ENCODE peak calls at places on chromosomes 5 and 9, in four cellular contexts. Y, P, N and S are unnamed samples.

GRCh38 chr5:75239681-75240080 is 3.0 kb upstream of the ANKRD31 start:
- DNase-seq in Y (peak; percentile 51), P (no peak), N (no peak), S (peak; percentile 33)

GRCh38 chr5:178247481-178248456 is 15.2 kb upstream of the PHYKPL start:
- DNase-seq in Y (no peak), P (no peak), N (no peak), S (no peak)

GRCh38 chr9:124449381-124450151 is 685 bp upstream of the ADGRD2 start:
- DNase-seq in Y (no peak), P (peak; percentile 2), N (no peak), S (no peak)

GRCh38 chr5:142915840-142916424 is 145.8 kb downstream of the ARHGAP26 start:
- DNase-seq in Y (no peak), P (peak; percentile 41), N (no peak), S (peak; percentile 66)

GRCh38 chr5:164256351-164256750 is 750.9 kb downstream of the MAT2B start:
- DNase-seq in Y (no peak), P (peak; percentile 72), N (peak; percentile 6), S (no peak)

GRCh38 chr9:100063185-100063584 is 35.6 kb downstream of the ERP44 start:
- DNase-seq in Y (no peak), P (no peak), N (peak; percentile 16), S (no peak)

GRCh38 chr5:54969856-54970828 is 15.3 kb downstream of the ESM1 start:
- DNase-seq in Y (no peak), P (no peak), N (no peak), S (no peak)

GRCh38 chr9:127539982-127540663 is 72.0 kb upstream of the STXBP1 start:
- DNase-seq in Y (no peak), P (no peak), N (no peak), S (no peak)

GRCh38 chr5:157345067-157345466 is 79.1 kb downstream of the CYFIP2 start:
- DNase-seq in Y (no peak), P (no peak), N (no peak), S (no peak)

GRCh38 chr5:144187699-144188294 is 17.1 kb downstream of the KCTD16 start:
- DNase-seq in Y (no peak), P (peak; percentile 97), N (peak; percentile 95), S (peak; percentile 63)

GRCh38 chr9:111992523-111992922 is 95.9 kb downstream of the UGCG start:
- DNase-seq in Y (peak; percentile 61), P (peak; percentile 83), N (peak; percentile 52), S (peak; percentile 21)

GRCh38 chr5:133888625-133888991 is 79.8 kb downstream of the C5orf15 start:
- DNase-seq in Y (no peak), P (no peak), N (no peak), S (no peak)

GRCh38 chr5:31824886-31825774 is 186.2 kb downstream of the PDZD2 start:
- DNase-seq in Y (peak; percentile 61), P (peak; percentile 84), N (peak; percentile 79), S (peak; percentile 59)

GRCh38 chr9:13145340-13145739 is 134.2 kb downstream of the MPDZ start:
- DNase-seq in Y (no peak), P (no peak), N (no peak), S (no peak)

GRCh38 chr5:6704361-6704851 is 8.8 kb upstream of the TENT4A start:
- DNase-seq in Y (no peak), P (peak; percentile 91), N (peak; percentile 84), S (no peak)

GRCh38 chr9:113705938-113706519 is 170.1 kb upstream of the ZNF618 start:
- DNase-seq in Y (no peak), P (no peak), N (no peak), S (no peak)

GRCh38 chr9:137325124-137325523 is 23.1 kb upstream of the NRARP start:
- DNase-seq in Y (no peak), P (no peak), N (no peak), S (no peak)

GRCh38 chr9:1536522-1537170 is 478.5 kb upstream of the SMARCA2 start:
- DNase-seq in Y (no peak), P (no peak), N (no peak), S (no peak)

GRCh38 chr9:1531411-1531903 is 481.3 kb downstream of the DMRT2 start:
- DNase-seq in Y (no peak), P (no peak), N (no peak), S (no peak)

GRCh38 chr9:1530681-1531080 is 480.5 kb downstream of the DMRT2 start:
- DNase-seq in Y (no peak), P (no peak), N (no peak), S (no peak)

GRCh38 chr9:1535051-1535450 is 480.1 kb upstream of the SMARCA2 start:
- DNase-seq in Y (no peak), P (no peak), N (no peak), S (no peak)

GRCh38 chr9:1535599-1535998 is 479.5 kb upstream of the SMARCA2 start:
- DNase-seq in Y (no peak), P (no peak), N (no peak), S (no peak)
- TF ChIP-seq CTCF in Y (no peak), P (no peak), N (no peak), S (no peak)

DNA sequence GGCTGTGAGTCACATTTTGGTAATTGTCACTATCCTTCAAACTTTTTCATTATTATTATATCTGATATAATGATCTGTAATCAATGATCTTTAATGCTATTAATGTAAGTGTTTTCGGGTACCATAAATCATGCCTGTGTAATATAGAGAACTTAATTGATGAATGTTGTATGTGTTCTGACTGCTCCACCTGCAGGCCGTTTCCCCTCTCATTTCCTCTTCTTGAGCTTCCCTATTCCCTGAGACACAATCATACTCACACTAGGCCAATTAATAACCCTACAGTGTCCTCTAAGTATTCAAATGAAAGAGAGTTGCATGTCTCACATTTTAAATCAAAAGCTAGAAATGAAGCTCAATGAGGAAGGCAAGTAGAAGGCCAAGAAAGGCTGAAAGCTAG is 420.9 kb upstream of the SGCD start:
- DNase-seq in Y (no peak), P (no peak), N (no peak), S (no peak)
- TF ChIP-seq CTCF in Y (no peak), P (no peak), N (no peak), S (no peak)

DNA sequence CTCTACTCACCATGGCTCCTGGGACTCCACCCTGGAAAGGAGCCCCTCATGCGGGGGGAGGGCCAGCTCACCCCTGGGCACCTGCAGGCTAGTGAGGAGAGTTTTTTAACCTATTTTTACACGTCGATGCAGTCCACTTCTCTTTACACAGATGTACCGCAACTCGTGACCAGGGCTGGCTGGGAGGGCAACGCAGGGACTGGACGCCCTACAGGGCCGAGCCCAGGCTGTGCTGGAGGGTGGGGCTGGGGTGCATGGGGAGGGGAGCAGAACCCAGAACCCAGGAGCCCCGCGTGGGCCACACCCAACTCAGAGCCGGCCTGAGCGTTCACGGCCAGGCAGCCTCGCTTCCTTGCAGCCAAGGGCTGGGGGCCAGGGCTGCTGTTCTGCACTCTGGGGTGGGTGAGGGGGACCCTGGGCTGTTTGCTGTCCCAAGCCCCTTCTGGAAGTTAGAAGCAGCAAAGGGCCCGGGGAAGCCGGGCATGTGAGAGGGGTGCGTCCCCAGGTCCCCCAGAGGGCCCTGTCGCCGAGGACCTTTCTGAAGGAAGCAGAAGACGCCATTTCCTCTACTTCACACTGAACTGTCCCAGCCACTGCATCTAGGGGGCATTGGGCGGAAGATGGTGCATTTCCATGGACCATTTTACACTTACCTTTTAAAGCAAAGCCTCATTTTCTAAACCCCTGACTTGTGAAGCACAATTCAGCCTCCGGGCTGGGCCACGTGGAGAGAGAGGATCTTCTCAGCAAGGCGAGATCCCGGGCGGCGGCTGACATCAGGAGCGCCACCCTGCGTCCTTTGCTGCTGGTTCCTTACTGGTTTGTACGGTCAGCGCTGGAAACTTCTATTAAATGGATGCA is 90.5 kb downstream of the KCNT1 start:
- DNase-seq in Y (no peak), P (no peak), N (no peak), S (no peak)
- TF ChIP-seq CTCF in Y (no peak), P (no peak), N (no peak), S (no peak)

GRCh38 chr9:98259791-98260190 is 4.3 kb upstream of the TBC1D2 start:
- DNase-seq in Y (no peak), P (no peak), N (no peak), S (no peak)
- TF ChIP-seq CTCF in Y (peak; percentile 6), P (no peak), N (no peak), S (no peak)

GRCh38 chr5:138465288-138466057 is at the start of gene EGR1:
- DNase-seq in Y (peak; percentile 85), P (peak; percentile 97), N (peak; percentile 96), S (peak; percentile 96)

GRCh38 chr5:138461343-138462125 is 3.7 kb upstream of the EGR1 start:
- DNase-seq in Y (no peak), P (peak; percentile 88), N (peak; percentile 88), S (no peak)

GRCh38 chr5:138464388-138465287 is 641 bp upstream of the EGR1 start:
- DNase-seq in Y (peak; percentile 98), P (peak; percentile 99), N (peak; percentile 100), S (peak; percentile 99)

GRCh38 chr5:138464018-138464387 is 1.3 kb upstream of the EGR1 start:
- DNase-seq in Y (peak; percentile 81), P (peak; percentile 97), N (peak; percentile 99), S (peak; percentile 99)

DNA sequence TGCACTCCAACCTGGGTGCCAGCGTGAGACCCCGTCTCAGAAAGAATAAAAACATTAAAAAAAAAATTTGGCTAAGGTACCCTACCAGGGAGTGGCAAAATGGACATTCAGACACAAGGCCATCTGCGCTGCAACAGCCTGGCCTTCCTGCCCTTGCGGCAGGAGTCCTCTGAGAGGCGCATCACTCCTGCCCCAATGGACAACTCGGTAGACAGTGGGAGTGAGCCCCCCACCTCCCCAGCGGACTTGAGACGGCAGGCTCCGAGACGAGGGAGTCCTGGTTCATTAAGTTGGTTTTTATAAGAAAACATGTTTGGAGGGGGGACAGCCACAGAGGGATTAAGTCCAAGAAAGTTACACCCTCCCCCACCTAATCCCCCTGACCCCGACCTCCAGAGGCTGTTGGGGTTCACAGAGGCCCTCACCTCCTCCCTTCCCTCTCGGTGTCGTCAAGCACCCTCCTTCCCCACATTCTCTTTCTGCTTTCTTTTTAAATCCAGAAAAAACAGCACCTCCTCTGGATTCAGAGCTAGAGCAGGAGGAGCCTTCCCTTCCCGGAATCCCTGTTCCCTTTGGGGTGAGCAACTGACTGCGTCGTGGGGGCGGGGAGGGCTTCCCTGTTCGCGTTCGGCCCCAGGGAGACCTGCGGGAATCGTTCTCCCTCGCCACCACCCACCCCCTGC is 1.8 kb upstream of the EGR1 start:
- DNase-seq in Y (no peak), P (no peak), N (peak; percentile 39), S (no peak)
- TF ChIP-seq CTCF in Y (no peak), P (peak; percentile 46), N (peak; percentile 14), S (no peak)

GRCh38 chr9:4721736-4722135 is 19.3 kb downstream of the AK3 start:
- DNase-seq in Y (no peak), P (no peak), N (no peak), S (no peak)
- TF ChIP-seq CTCF in Y (no peak), P (no peak), N (no peak), S (no peak)

GRCh38 chr5:116042375-116042774 is 10.1 kb downstream of the ARL14EPL start:
- DNase-seq in Y (no peak), P (no peak), N (no peak), S (no peak)

GRCh38 chr5:116035123-116035522 is 2.9 kb downstream of the ARL14EPL start:
- DNase-seq in Y (no peak), P (peak; percentile 12), N (no peak), S (no peak)

GRCh38 chr5:116038817-116039216 is 6.5 kb downstream of the ARL14EPL start:
- DNase-seq in Y (no peak), P (no peak), N (no peak), S (no peak)

GRCh38 chr5:116032991-116033390 is 719 bp downstream of the ARL14EPL start:
- DNase-seq in Y (no peak), P (no peak), N (no peak), S (no peak)

GRCh38 chr5:116037236-116037822 is 5.1 kb downstream of the ARL14EPL start:
- DNase-seq in Y (peak; percentile 57), P (peak; percentile 43), N (peak; percentile 21), S (no peak)
- TF ChIP-seq CTCF in Y (peak; percentile 45), P (peak; percentile 21), N (peak; percentile 26), S (no peak)

GRCh38 chr9:121055642-121056143 is 5.6 kb upstream of the C5 start:
- DNase-seq in Y (no peak), P (peak; percentile 10), N (peak; percentile 17), S (peak; percentile 32)
- TF ChIP-seq CTCF in Y (peak; percentile 83), P (peak; percentile 57), N (peak; percentile 34), S (peak; percentile 51)